ENCODE peak calls at places on chromosomes 1 and 21, in nine cellular contexts. X, U, C, M, N, L, P, D and S are unnamed samples.

GRCh38 chr1:32894681-32895080 is 6.5 kb downstream of the TMEM54 start:
- DNase-seq in U (no peak), X (no peak), N (no peak), P (no peak), L (no peak), C (no peak), M (no peak), D (no peak), S (no peak)

GRCh38 chr1:244219149-244219548 is 168.1 kb downstream of the ZBTB18 start:
- DNase-seq in X (no peak), D (no peak), L (no peak), P (no peak), U (no peak), N (no peak), M (no peak), C (no peak), S (no peak)

GRCh38 chr1:41045740-41046139 is 24.2 kb upstream of the SLFNL1 start:
- DNase-seq in D (no peak), L (peak), N (no peak), P (no peak), C (peak), X (peak), U (no peak), M (peak), S (peak)

GRCh38 chr1:92949937-92950817 is 11.1 kb downstream of the DIPK1A start:
- DNase-seq in C (no peak), D (no peak), L (no peak), X (peak), N (no peak), P (peak), U (no peak), M (peak), S (peak)

GRCh38 chr1:236311040-236311439 is 29.3 kb upstream of the ERO1B start:
- DNase-seq in L (no peak), M (no peak), X (no peak), C (no peak), U (no peak), P (no peak), D (no peak), N (no peak), S (no peak)

GRCh38 chr1:152029144-152029936 is 7.5 kb downstream of the S100A11 start:
- DNase-seq in U (no peak), D (no peak), N (no peak), M (peak), L (no peak), P (no peak), X (peak), C (no peak), S (peak)

GRCh38 chr21:37937668-37938067 is 21.4 kb upstream of the KCNJ6 start:
- DNase-seq in L (no peak), C (no peak), X (no peak), U (no peak), N (no peak), D (no peak), M (no peak), P (no peak), S (no peak)

GRCh38 chr1:244102471-244102870 is 51.4 kb downstream of the ZBTB18 start:
- DNase-seq in C (no peak), P (no peak), L (no peak), U (no peak), D (no peak), X (no peak), N (no peak), M (no peak), S (no peak)

GRCh38 chr1:150061632-150062101 is 5.9 kb upstream of the VPS45 start:
- DNase-seq in M (peak), L (no peak), P (peak), D (no peak), N (no peak), U (no peak), X (peak), C (no peak), S (peak)

GRCh38 chr1:219812491-219813221 is 115.7 kb downstream of the SLC30A10 start:
- DNase-seq in L (peak), X (peak), P (peak), M (peak), D (peak), U (no peak), C (no peak), N (no peak), S (peak)